ENCODE peak calls at places on chromosome 15, in four cellular contexts. T is H1, W is K562, D is GM12878. Z is an unnamed sample.
A peak's percentile ranks its signal among the peaks of the same experiment; 100 is the strongest.

GRCh38 chr15:101534376-101534970 is 45.0 kb upstream of the PCSK6 start:
- DNase-seq in D (no peak), T (no peak), W (no peak), Z (no peak)

GRCh38 chr15:41554401-41554800 is 4.6 kb upstream of the TYRO3 start:
- DNase-seq in W (no peak), T (no peak), D (no peak), Z (no peak)

GRCh38 chr15:89776274-89777072 is at the start of gene MESP2:
- DNase-seq in W (peak; percentile 90), D (no peak), T (peak; percentile 75), Z (peak; percentile 50)

GRCh38 chr15:90557651-90558084 is 27.9 kb downstream of the CRTC3 start:
- DNase-seq in T (no peak), D (no peak), W (no peak), Z (no peak)

GRCh38 chr15:93454788-93455187 is 365.8 kb upstream of the RGMA start:
- DNase-seq in T (no peak), D (no peak), W (no peak), Z (no peak)

GRCh38 chr15:72365844-72366243 is 10.0 kb downstream of the HEXA start:
- DNase-seq in D (peak; percentile 68), W (no peak), T (no peak), Z (no peak)

GRCh38 chr15:25504307-25504706 is 65.5 kb upstream of the UBE3A start:
- DNase-seq in D (no peak), T (no peak), W (no peak), Z (no peak)

GRCh38 chr15:63675263-63675662 is 78.1 kb downstream of the FBXL22 start:
- DNase-seq in T (no peak), D (no peak), W (no peak), Z (no peak)

GRCh38 chr15:50916395-50916794 is 7.9 kb downstream of the AP4E1 start:
- DNase-seq in W (no peak), T (no peak), D (no peak), Z (no peak)

GRCh38 chr15:95558131-95558530 is 772.4 kb upstream of the NR2F2 start:
- DNase-seq in D (no peak), T (no peak), W (no peak), Z (peak; percentile 1)

GRCh38 chr15:99446565-99447496 is 119.0 kb upstream of the MEF2A start:
- DNase-seq in W (no peak), T (no peak), D (no peak), Z (no peak)

GRCh38 chr15:70508561-70509281 is 254.6 kb downstream of the UACA start:
- DNase-seq in W (no peak), D (no peak), T (no peak), Z (no peak)
- TF ChIP-seq EGR1 in W (peak; percentile 44), D (peak; percentile 40), T (no peak), Z (peak; percentile 97)

GRCh38 chr15:40347559-40348470 is 3.0 kb upstream of the PHGR1 start:
- DNase-seq in T (no peak), W (no peak), D (no peak), Z (no peak)
- H3K4me2 ChIP-seq in T (no peak overlapping the region), W (no peak overlapping the region), D (no peak overlapping the region), Z (no peak overlapping the region)

DNA sequence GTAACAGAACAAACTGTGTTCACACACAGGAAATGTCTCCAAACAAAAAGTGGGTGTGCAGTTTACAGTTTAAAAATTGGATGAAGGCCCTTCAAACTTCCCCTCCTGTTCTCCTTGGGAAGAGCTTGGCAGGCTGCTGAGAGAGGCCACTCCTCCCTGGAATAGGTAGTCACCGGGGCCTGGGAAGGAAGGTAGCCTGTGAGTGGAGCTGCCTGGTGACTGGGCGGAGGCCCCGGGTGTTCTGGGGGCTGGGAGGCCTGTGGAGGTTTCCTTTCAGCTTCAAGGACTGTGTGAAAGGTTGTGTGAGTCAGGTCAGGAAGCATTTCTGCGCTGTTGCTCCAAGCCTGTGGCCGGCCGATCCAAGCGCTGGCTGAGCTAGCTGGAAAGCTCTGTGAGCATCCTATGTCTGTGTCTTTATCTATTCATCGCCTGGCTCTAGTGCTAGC is 14.1 kb downstream of the SLCO3A1 start:
- DNase-seq in D (no peak), T (no peak), W (no peak), Z (peak; percentile 61)
- TF ChIP-seq EGR1 in D (no peak), T (no peak), W (no peak), Z (no peak)

GRCh38 chr15:66399276-66399675 is 12.6 kb downstream of the MAP2K1 start:
- DNase-seq in W (no peak), D (no peak), T (no peak), Z (no peak)
- H3K4me2 ChIP-seq in W (no peak overlapping the region), D (no peak overlapping the region), T (no peak overlapping the region), Z (no peak overlapping the region)

Z was measured in HCT116.